ENCODE peak calls at places on chromosomes 13 and 19, in ten cellular contexts. H is prostate gland; I is neural progenitor cell; O is IMR-90; N is CD8-positive, alpha-beta T cell; L is effector memory CD4-positive, alpha-beta T cell; Q is aorta; M is CD4-positive, CD25-positive, alpha-beta regulatory T cell; X is stomach; Z is left ventricle myocardium inferior. P is an unnamed sample.

GRCh38 chr13:79883216-79883615 is 402.3 kb downstream of the NDFIP2 start:
- DNase-seq in H (no peak), Q (no peak), I (no peak), Z (no peak), X (no peak), M (no peak), L (no peak), O (no peak), N (no peak), P (no peak)

GRCh38 chr13:21324793-21325192 is 134.3 kb downstream of the ZDHHC20 start:
- DNase-seq in L (no peak), N (no peak), M (no peak), H (no peak), I (no peak), Q (no peak), O (no peak), Z (no peak), X (no peak), P (no peak)

GRCh38 chr13:50693755-50694154 is 149.7 kb downstream of the DLEU7 start:
- DNase-seq in I (peak; percentile 37), X (peak; percentile 33), Z (peak; percentile 65), L (no peak), M (no peak), Q (no peak), O (no peak), N (no peak), H (no peak), P (peak; percentile 86)

GRCh38 chr13:30915691-30916541 is 9.8 kb downstream of the MEDAG start:
- DNase-seq in Q (no peak), X (no peak), M (no peak), N (no peak), O (no peak), L (no peak), H (no peak), Z (no peak), I (no peak), P (no peak)

GRCh38 chr13:91167706-91168459 is 179.6 kb upstream of the MIR17HG start:
- DNase-seq in H (no peak), O (no peak), Z (no peak), N (no peak), I (no peak), M (no peak), Q (no peak), L (no peak), X (no peak), P (no peak)

GRCh38 chr13:20489185-20489820 is 36.4 kb downstream of the CRYL1 start:
- DNase-seq in M (peak; percentile 15), X (peak; percentile 49), O (peak; percentile 62), Q (no peak), Z (no peak), N (peak; percentile 30), I (no peak), L (no peak), H (peak; percentile 23), P (no peak)

GRCh38 chr19:33177417-33177976 is 16.6 kb upstream of the LRP3 start:
- DNase-seq in L (peak; percentile 72), X (no peak), I (peak; percentile 79), M (no peak), O (no peak), Z (no peak), N (peak; percentile 66), Q (no peak), H (peak; percentile 17), P (no peak)

GRCh38 chr19:531753-532571 is at the start of gene CDC34:
- DNase-seq in X (no peak), M (no peak), N (no peak), Q (peak; percentile 79), Z (no peak), O (no peak), I (peak; percentile 49), H (no peak), L (no peak), P (no peak)

GRCh38 chr19:55647732-55648656 is at the start of gene CCDC106:
- DNase-seq in N (peak; percentile 32), X (peak; percentile 64), O (peak; percentile 68), M (no peak), L (no peak), H (peak; percentile 44), I (peak; percentile 90), Z (peak; percentile 74), Q (peak; percentile 89), P (peak; percentile 86)

GRCh38 chr13:24161010-24161775 is 673 bp downstream of the SPATA13 start:
- DNase-seq in H (peak; percentile 38), X (peak; percentile 78), I (peak; percentile 37), O (no peak), N (peak; percentile 9), M (peak; percentile 6), Z (no peak), L (peak; percentile 9), Q (peak; percentile 80), P (peak; percentile 32)

GRCh38 chr13:51829236-51829899 is 15.6 kb downstream of the TMEM272 start:
- DNase-seq in L (no peak), Z (no peak), I (no peak), H (no peak), O (no peak), N (no peak), X (no peak), Q (no peak), M (no peak), P (no peak)

GRCh38 chr13:29154390-29154789 is 334.3 kb downstream of the MTUS2 start:
- DNase-seq in L (no peak), Z (no peak), X (no peak), O (no peak), Q (no peak), M (no peak), I (no peak), H (no peak), N (no peak), P (no peak)

GRCh38 chr19:29162694-29163093 is 50.3 kb downstream of the UQCRFS1 start:
- DNase-seq in N (no peak), L (no peak), Z (no peak), X (no peak), I (no peak), O (no peak), M (no peak), Q (no peak), H (no peak), P (no peak)

GRCh38 chr19:18785179-18786124 is 5.7 kb downstream of the COMP start:
- DNase-seq in I (peak; percentile 94), M (peak; percentile 59), Z (peak; percentile 73), L (peak; percentile 34), O (peak; percentile 22), N (peak; percentile 45), H (peak; percentile 40), Q (peak; percentile 94), X (peak; percentile 82), P (peak; percentile 64)

GRCh38 chr19:53878786-53879144 is 3.2 kb upstream of the PRKCG start:
- DNase-seq in H (no peak), X (no peak), Z (no peak), N (no peak), L (no peak), Q (no peak), I (no peak), O (no peak), M (no peak), P (no peak)

GRCh38 chr13:81606074-81606473 is 1265.1 kb upstream of the SPRY2 start:
- DNase-seq in O (no peak), M (no peak), L (no peak), Z (no peak), I (no peak), N (no peak), Q (peak; percentile 67), H (no peak), X (no peak), P (no peak)

DNA sequence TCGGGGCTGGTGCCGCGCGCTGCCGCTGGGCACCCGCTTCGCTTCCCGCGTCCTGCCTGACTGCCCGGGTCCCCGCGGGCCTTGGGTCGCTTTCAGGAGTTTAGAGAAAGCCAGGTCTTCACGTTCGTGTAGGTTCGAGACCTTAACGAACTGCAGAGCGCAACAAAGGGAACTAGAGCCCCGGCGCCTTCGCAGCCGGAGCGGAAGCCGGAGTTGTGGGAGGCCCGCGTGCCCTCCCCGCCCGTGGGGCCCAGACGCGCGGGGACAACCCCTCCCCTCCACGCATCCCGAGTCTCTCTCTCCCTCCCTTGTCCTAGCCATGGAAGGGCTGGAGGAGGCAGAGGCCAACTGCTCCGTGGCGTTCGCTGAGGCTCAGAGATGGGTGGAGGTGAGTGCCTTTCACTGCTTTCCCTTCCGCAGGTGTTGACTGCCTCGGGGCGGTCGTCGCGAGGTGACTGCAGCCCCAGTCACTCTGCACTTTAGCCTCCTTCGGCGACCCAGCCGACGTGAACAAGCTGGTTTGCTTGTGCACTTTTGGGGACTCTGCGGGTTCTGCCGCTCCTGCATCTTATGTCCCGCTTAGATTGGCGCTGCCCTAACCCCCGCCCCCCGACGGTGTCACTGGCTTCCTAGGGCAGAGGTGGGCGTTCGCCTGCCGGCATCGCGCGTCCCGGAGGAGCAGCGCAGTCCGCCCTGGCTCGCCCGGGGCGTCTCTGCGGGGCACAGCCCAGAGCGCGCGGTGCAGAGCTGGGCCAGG is 387 bp downstream of the LMO7 start:
- DNase-seq in O (peak; percentile 46), Q (peak; percentile 81), X (no peak), I (peak; percentile 61), N (peak; percentile 18), M (peak; percentile 30), H (no peak), L (peak; percentile 15), Z (peak; percentile 16), P (peak; percentile 18)
- H3K27ac ChIP-seq in O (peak overlapping the region; percentile 86), Q (peak overlapping the region; percentile 10), X (no peak overlapping the region), I (no peak overlapping the region), N (no peak overlapping the region), M (no peak overlapping the region), H (peak overlapping the region; percentile 82), L (peak overlapping the region; percentile 52), Z (peak overlapping the region; percentile 44), P (no peak overlapping the region)

GRCh38 chr19:1860821-1861598 is 2.4 kb downstream of the KLF16 start:
- DNase-seq in H (no peak), I (no peak), Z (no peak), M (no peak), O (no peak), X (no peak), N (no peak), Q (no peak), L (no peak), P (no peak)
- H3K4me3 ChIP-seq in H (no peak overlapping the region), I (peak overlapping the region; percentile 68), Z (peak overlapping the region; percentile 96), M (no peak overlapping the region), O (peak overlapping the region; percentile 98), X (no peak overlapping the region), N (peak overlapping the region; percentile 49), Q (no peak overlapping the region), L (peak overlapping the region; percentile 77), P (peak overlapping the region; percentile 85)

DNA sequence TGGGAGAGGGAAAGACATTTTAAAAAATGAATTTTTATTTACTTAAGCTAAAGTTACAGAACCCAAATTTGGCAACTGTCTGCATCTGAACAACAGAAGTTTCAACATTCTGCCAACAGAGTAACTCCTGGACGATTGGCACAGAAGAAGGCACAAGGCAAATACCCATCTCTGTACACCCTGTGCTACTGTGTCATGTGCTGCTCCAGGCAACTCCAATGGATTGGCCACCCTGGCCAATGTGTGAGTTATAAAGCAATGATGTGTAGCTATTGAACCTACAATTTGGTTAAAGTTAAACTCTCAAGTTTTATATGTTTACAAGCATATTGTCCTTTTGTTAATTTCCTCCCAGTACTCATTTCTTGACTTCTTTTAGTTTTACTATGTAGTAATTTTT is 6.1 kb downstream of the STARD13 start:
- DNase-seq in Q (no peak), I (no peak), M (no peak), O (no peak), N (no peak), H (peak; percentile 54), X (no peak), L (no peak), Z (no peak), P (no peak)
- H3K4me1 ChIP-seq in Q (peaks cover 25% of the 10 kb centered on the region), I (no peaks in the 10 kb centered on the region), M (no peaks in the 10 kb centered on the region), O (peaks cover 18% of the 10 kb centered on the region), N (no peaks in the 10 kb centered on the region), H (no peaks in the 10 kb centered on the region), X (peaks cover 99% of the 10 kb centered on the region), L (no peaks in the 10 kb centered on the region), Z (peaks cover 99% of the 10 kb centered on the region), P (peaks cover 12% of the 10 kb centered on the region)

GRCh38 chr13:27424246-27425150 is at the start of gene GTF3A:
- DNase-seq in Q (peak; percentile 93), L (peak; percentile 83), O (peak; percentile 82), I (peak; percentile 92), X (peak; percentile 88), Z (peak; percentile 83), H (peak; percentile 72), M (peak; percentile 81), N (peak; percentile 81), P (peak; percentile 90)
- H3K27ac ChIP-seq in Q (peak within 1 kb of the TSS; percentile 55), L (peak within 1 kb of the TSS; percentile 86), O (peak within 1 kb of the TSS; percentile 81), I (no peak within 1 kb of the TSS), X (peak within 1 kb of the TSS; percentile 85), Z (peak within 1 kb of the TSS; percentile 92), H (peak within 1 kb of the TSS; percentile 87), M (peak within 1 kb of the TSS; percentile 93), N (peak within 1 kb of the TSS; percentile 85), P (peak within 1 kb of the TSS; percentile 83)